ENCODE peak calls at places on chromosomes 1 and 21, in nine cellular contexts. One of them, this sample, is unnamed.

GRCh38 chr1:27395441-27396195 is 3.2 kb downstream of the GPR3 start:
- DNase-seq in adrenal gland: peak
- DNase-seq in prostate gland: peak
- DNase-seq in breast epithelium: peak
- DNase-seq in heart left ventricle: peak
- DNase-seq in Peyer's patch: peak
- DNase-seq in body of pancreas: peak
- DNase-seq in transverse colon: peak
- DNase-seq in NB4: peak
- DNase-seq in this sample: peak

GRCh38 chr1:22738522-22738921 is 27.9 kb downstream of the EPHB2 start:
- DNase-seq in adrenal gland: no peak
- DNase-seq in prostate gland: no peak
- DNase-seq in breast epithelium: no peak
- DNase-seq in heart left ventricle: no peak
- DNase-seq in Peyer's patch: no peak
- DNase-seq in body of pancreas: no peak
- DNase-seq in transverse colon: no peak
- DNase-seq in NB4: no peak
- DNase-seq in this sample: no peak

GRCh38 chr1:95233321-95233736 is 681 bp upstream of the RWDD3 start:
- DNase-seq in adrenal gland: peak
- DNase-seq in prostate gland: peak
- DNase-seq in breast epithelium: peak
- DNase-seq in heart left ventricle: peak
- DNase-seq in Peyer's patch: no peak
- DNase-seq in body of pancreas: peak
- DNase-seq in transverse colon: peak
- DNase-seq in NB4: no peak
- DNase-seq in this sample: peak

GRCh38 chr1:916173-917075 is 7.3 kb upstream of the SAMD11 start:
- DNase-seq in adrenal gland: peak
- DNase-seq in prostate gland: no peak
- DNase-seq in breast epithelium: no peak
- DNase-seq in heart left ventricle: peak
- DNase-seq in Peyer's patch: no peak
- DNase-seq in body of pancreas: peak
- DNase-seq in transverse colon: no peak
- DNase-seq in NB4: peak
- DNase-seq in this sample: peak

GRCh38 chr1:32539584-32540571 is 651 bp downstream of the ZBTB8A start:
- DNase-seq in adrenal gland: peak
- DNase-seq in prostate gland: peak
- DNase-seq in breast epithelium: no peak
- DNase-seq in heart left ventricle: peak
- DNase-seq in Peyer's patch: no peak
- DNase-seq in body of pancreas: peak
- DNase-seq in transverse colon: peak
- DNase-seq in NB4: peak
- DNase-seq in this sample: peak

GRCh38 chr1:191993549-191993948 is 164.7 kb upstream of the RGS18 start:
- DNase-seq in adrenal gland: no peak
- DNase-seq in prostate gland: no peak
- DNase-seq in breast epithelium: no peak
- DNase-seq in heart left ventricle: no peak
- DNase-seq in Peyer's patch: no peak
- DNase-seq in body of pancreas: no peak
- DNase-seq in transverse colon: no peak
- DNase-seq in NB4: peak
- DNase-seq in this sample: no peak

GRCh38 chr1:210369425-210369824 is 40.7 kb downstream of the HHAT start:
- DNase-seq in adrenal gland: no peak
- DNase-seq in prostate gland: no peak
- DNase-seq in breast epithelium: no peak
- DNase-seq in heart left ventricle: no peak
- DNase-seq in Peyer's patch: no peak
- DNase-seq in body of pancreas: no peak
- DNase-seq in transverse colon: no peak
- DNase-seq in NB4: no peak
- DNase-seq in this sample: no peak

GRCh38 chr1:63775418-63776127 is 1.8 kb downstream of the ROR1 start:
- DNase-seq in adrenal gland: no peak
- DNase-seq in prostate gland: no peak
- DNase-seq in breast epithelium: no peak
- DNase-seq in heart left ventricle: no peak
- DNase-seq in Peyer's patch: no peak
- DNase-seq in body of pancreas: no peak
- DNase-seq in transverse colon: no peak
- DNase-seq in NB4: no peak
- DNase-seq in this sample: no peak

GRCh38 chr1:88237026-88237425 is 447.0 kb upstream of the PKN2 start:
- DNase-seq in adrenal gland: no peak
- DNase-seq in prostate gland: no peak
- DNase-seq in breast epithelium: no peak
- DNase-seq in heart left ventricle: peak
- DNase-seq in Peyer's patch: no peak
- DNase-seq in body of pancreas: no peak
- DNase-seq in transverse colon: no peak
- DNase-seq in NB4: no peak
- DNase-seq in this sample: no peak

GRCh38 chr1:36083635-36084501 is at the start of gene TEKT2:
- DNase-seq in adrenal gland: no peak
- DNase-seq in prostate gland: no peak
- DNase-seq in breast epithelium: no peak
- DNase-seq in heart left ventricle: no peak
- DNase-seq in Peyer's patch: peak
- DNase-seq in body of pancreas: peak
- DNase-seq in transverse colon: peak
- DNase-seq in NB4: peak
- DNase-seq in this sample: no peak

GRCh38 chr1:91007092-91007491 is 14.7 kb downstream of the ZNF644 start:
- DNase-seq in adrenal gland: no peak
- DNase-seq in prostate gland: no peak
- DNase-seq in breast epithelium: no peak
- DNase-seq in heart left ventricle: no peak
- DNase-seq in Peyer's patch: no peak
- DNase-seq in body of pancreas: no peak
- DNase-seq in transverse colon: no peak
- DNase-seq in NB4: no peak
- DNase-seq in this sample: no peak

GRCh38 chr1:161986328-161986727 is 37.3 kb downstream of the OLFML2B start:
- DNase-seq in adrenal gland: no peak
- DNase-seq in prostate gland: no peak
- DNase-seq in breast epithelium: no peak
- DNase-seq in heart left ventricle: no peak
- DNase-seq in Peyer's patch: no peak
- DNase-seq in body of pancreas: no peak
- DNase-seq in transverse colon: peak
- DNase-seq in NB4: no peak
- DNase-seq in this sample: no peak

GRCh38 chr1:223403184-223403815 is 10.1 kb downstream of the CCDC185 start:
- DNase-seq in adrenal gland: no peak
- DNase-seq in prostate gland: no peak
- DNase-seq in breast epithelium: no peak
- DNase-seq in heart left ventricle: no peak
- DNase-seq in Peyer's patch: no peak
- DNase-seq in body of pancreas: no peak
- DNase-seq in transverse colon: no peak
- DNase-seq in NB4: no peak
- DNase-seq in this sample: no peak

GRCh38 chr21:29233611-29234540 is 64.8 kb upstream of the BACH1 start:
- DNase-seq in adrenal gland: no peak
- DNase-seq in prostate gland: no peak
- DNase-seq in breast epithelium: no peak
- DNase-seq in heart left ventricle: no peak
- DNase-seq in Peyer's patch: no peak
- DNase-seq in body of pancreas: no peak
- DNase-seq in transverse colon: no peak
- DNase-seq in NB4: no peak
- DNase-seq in this sample: no peak

GRCh38 chr1:226943156-226943555 is 3.1 kb downstream of the COQ8A start:
- DNase-seq in adrenal gland: no peak
- DNase-seq in prostate gland: no peak
- DNase-seq in breast epithelium: no peak
- DNase-seq in heart left ventricle: no peak
- DNase-seq in Peyer's patch: no peak
- DNase-seq in body of pancreas: no peak
- DNase-seq in transverse colon: no peak
- DNase-seq in NB4: no peak
- DNase-seq in this sample: no peak

GRCh38 chr1:114352797-114353196 is 158.2 kb downstream of the TRIM33 start:
- DNase-seq in adrenal gland: no peak
- DNase-seq in prostate gland: no peak
- DNase-seq in breast epithelium: no peak
- DNase-seq in heart left ventricle: no peak
- DNase-seq in Peyer's patch: no peak
- DNase-seq in body of pancreas: no peak
- DNase-seq in transverse colon: no peak
- DNase-seq in NB4: no peak
- DNase-seq in this sample: no peak

GRCh38 chr1:44806025-44806703 is 987 bp downstream of the DYNLT4 start:
- DNase-seq in adrenal gland: no peak
- DNase-seq in prostate gland: no peak
- DNase-seq in breast epithelium: no peak
- DNase-seq in heart left ventricle: peak
- DNase-seq in Peyer's patch: no peak
- DNase-seq in body of pancreas: peak
- DNase-seq in transverse colon: peak
- DNase-seq in NB4: no peak
- DNase-seq in this sample: peak

GRCh38 chr1:154425172-154425571 is 20.0 kb downstream of the IL6R start:
- DNase-seq in adrenal gland: no peak
- DNase-seq in prostate gland: no peak
- DNase-seq in breast epithelium: no peak
- DNase-seq in heart left ventricle: no peak
- DNase-seq in Peyer's patch: no peak
- DNase-seq in body of pancreas: no peak
- DNase-seq in transverse colon: no peak
- DNase-seq in NB4: no peak
- DNase-seq in this sample: no peak

GRCh38 chr1:30908446-30908885 is at the start of gene SDC3:
- DNase-seq in adrenal gland: no peak
- DNase-seq in prostate gland: no peak
- DNase-seq in breast epithelium: no peak
- DNase-seq in heart left ventricle: no peak
- DNase-seq in Peyer's patch: no peak
- DNase-seq in body of pancreas: no peak
- DNase-seq in transverse colon: peak
- DNase-seq in NB4: no peak
- DNase-seq in this sample: no peak

GRCh38 chr1:5637171-5637570 is 355.1 kb downstream of the NPHP4 start:
- DNase-seq in adrenal gland: peak
- DNase-seq in prostate gland: peak
- DNase-seq in breast epithelium: no peak
- DNase-seq in heart left ventricle: no peak
- DNase-seq in Peyer's patch: no peak
- DNase-seq in body of pancreas: peak
- DNase-seq in transverse colon: peak
- DNase-seq in NB4: peak
- DNase-seq in this sample: peak

GRCh38 chr21:46253610-46254124 is 25.1 kb upstream of the LSS start:
- DNase-seq in adrenal gland: no peak
- DNase-seq in prostate gland: no peak
- DNase-seq in breast epithelium: no peak
- DNase-seq in heart left ventricle: no peak
- DNase-seq in Peyer's patch: no peak
- DNase-seq in body of pancreas: no peak
- DNase-seq in transverse colon: no peak
- DNase-seq in NB4: peak
- DNase-seq in this sample: no peak

GRCh38 chr1:22262583-22262982 is 119.7 kb upstream of the WNT4 start:
- DNase-seq in adrenal gland: no peak
- DNase-seq in prostate gland: no peak
- DNase-seq in breast epithelium: no peak
- DNase-seq in heart left ventricle: no peak
- DNase-seq in Peyer's patch: no peak
- DNase-seq in body of pancreas: peak
- DNase-seq in transverse colon: peak
- DNase-seq in NB4: no peak
- DNase-seq in this sample: no peak

GRCh38 chr1:40722622-40723021 is 31.1 kb downstream of the NFYC start:
- DNase-seq in adrenal gland: no peak
- DNase-seq in prostate gland: no peak
- DNase-seq in breast epithelium: no peak
- DNase-seq in heart left ventricle: no peak
- DNase-seq in Peyer's patch: no peak
- DNase-seq in body of pancreas: no peak
- DNase-seq in transverse colon: no peak
- DNase-seq in NB4: no peak
- DNase-seq in this sample: no peak
- TF ChIP-seq CTCF in adrenal gland: no peak
- TF ChIP-seq CTCF in prostate gland: no peak
- TF ChIP-seq CTCF in breast epithelium: no peak
- TF ChIP-seq CTCF in heart left ventricle: no peak
- TF ChIP-seq CTCF in Peyer's patch: no peak
- TF ChIP-seq CTCF in body of pancreas: no peak
- TF ChIP-seq CTCF in transverse colon: no peak
- TF ChIP-seq CTCF in NB4: no peak
- TF ChIP-seq CTCF in this sample: no peak

GRCh38 chr21:42063578-42064521 is 7.3 kb upstream of the UMODL1 start:
- DNase-seq in adrenal gland: peak
- DNase-seq in prostate gland: peak
- DNase-seq in breast epithelium: no peak
- DNase-seq in heart left ventricle: no peak
- DNase-seq in Peyer's patch: peak
- DNase-seq in body of pancreas: peak
- DNase-seq in transverse colon: peak
- DNase-seq in NB4: peak
- DNase-seq in this sample: no peak
- TF ChIP-seq POLR2A in adrenal gland: no peak
- TF ChIP-seq POLR2A in prostate gland: no peak
- TF ChIP-seq POLR2A in breast epithelium: no peak
- TF ChIP-seq POLR2A in heart left ventricle: no peak
- TF ChIP-seq POLR2A in Peyer's patch: no peak
- TF ChIP-seq POLR2A in body of pancreas: no peak
- TF ChIP-seq POLR2A in transverse colon: no peak
- TF ChIP-seq POLR2A in NB4: no peak
- TF ChIP-seq POLR2A in this sample: no peak

DNA sequence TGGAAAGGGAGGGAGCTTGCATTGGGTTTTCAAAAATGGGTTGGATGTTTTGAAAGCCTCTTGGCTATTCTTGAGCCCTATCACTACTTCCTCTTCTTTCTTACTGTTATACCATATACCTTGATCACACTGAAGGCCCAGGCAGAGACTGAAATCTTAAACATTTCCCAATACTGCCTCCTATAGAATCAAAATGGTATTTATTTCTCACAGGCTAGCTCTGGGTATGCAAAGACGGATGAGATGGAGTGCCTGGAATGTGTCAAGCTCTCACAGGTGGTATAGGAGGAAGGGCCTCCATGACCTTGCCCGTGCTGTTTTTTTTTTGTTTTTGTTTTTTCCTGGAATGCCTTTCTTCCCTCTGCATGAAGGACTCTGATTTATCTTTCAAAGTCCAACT is 268.4 kb upstream of the USP24 start:
- DNase-seq in adrenal gland: no peak
- DNase-seq in prostate gland: no peak
- DNase-seq in breast epithelium: no peak
- DNase-seq in heart left ventricle: no peak
- DNase-seq in Peyer's patch: no peak
- DNase-seq in body of pancreas: no peak
- DNase-seq in transverse colon: no peak
- DNase-seq in NB4: peak
- DNase-seq in this sample: no peak
- TF ChIP-seq CTCF in adrenal gland: no peak
- TF ChIP-seq CTCF in prostate gland: no peak
- TF ChIP-seq CTCF in breast epithelium: no peak
- TF ChIP-seq CTCF in heart left ventricle: no peak
- TF ChIP-seq CTCF in Peyer's patch: no peak
- TF ChIP-seq CTCF in body of pancreas: no peak
- TF ChIP-seq CTCF in transverse colon: no peak
- TF ChIP-seq CTCF in NB4: no peak
- TF ChIP-seq CTCF in this sample: no peak

GRCh38 chr1:54413295-54413694 is 7.1 kb upstream of the SSBP3 start:
- DNase-seq in adrenal gland: peak
- DNase-seq in prostate gland: no peak
- DNase-seq in breast epithelium: no peak
- DNase-seq in heart left ventricle: peak
- DNase-seq in Peyer's patch: peak
- DNase-seq in body of pancreas: peak
- DNase-seq in transverse colon: peak
- DNase-seq in NB4: no peak
- DNase-seq in this sample: no peak
- TF ChIP-seq POLR2A in adrenal gland: no peak
- TF ChIP-seq POLR2A in prostate gland: no peak
- TF ChIP-seq POLR2A in breast epithelium: no peak
- TF ChIP-seq POLR2A in heart left ventricle: no peak
- TF ChIP-seq POLR2A in Peyer's patch: no peak
- TF ChIP-seq POLR2A in body of pancreas: no peak
- TF ChIP-seq POLR2A in transverse colon: no peak
- TF ChIP-seq POLR2A in NB4: no peak
- TF ChIP-seq POLR2A in this sample: no peak